ENCODE peak calls at places on chromosomes 13 and 19, in ten cellular contexts. A is aorta; K is ELR; V is effector CD4-positive, alpha-beta T cell; J is ovary; E is GM23248; Q is SJSA1; U is Caco-2; S is CD4-positive, alpha-beta memory T cell; N is cardiac septum. H is an unnamed sample.

GRCh38 chr19:407501-408440 is 1.2 kb downstream of the C2CD4C start:
- DNase-seq in A (peak), K (no peak), V (no peak), J (no peak), E (no peak), Q (peak), U (no peak), S (no peak), N (peak), H (no peak)

GRCh38 chr13:32211788-32212187 is 103.4 kb downstream of the ZAR1L start:
- DNase-seq in A (no peak), K (peak), V (no peak), J (no peak), E (peak), Q (no peak), U (no peak), S (no peak), N (no peak), H (no peak)

GRCh38 chr19:46271488-46272197 is 25.2 kb upstream of the HIF3A start:
- DNase-seq in A (no peak), K (peak), V (no peak), J (no peak), E (peak), Q (peak), U (no peak), S (no peak), N (peak), H (no peak)

GRCh38 chr19:2469102-2469914 is 6.6 kb upstream of the GADD45B start:
- DNase-seq in A (peak), K (peak), V (no peak), J (no peak), E (peak), Q (peak), U (no peak), S (no peak), N (no peak), H (no peak)

GRCh38 chr13:110045202-110045601 is 258.8 kb upstream of the IRS2 start:
- DNase-seq in A (no peak), K (no peak), V (no peak), J (no peak), E (no peak), Q (no peak), U (no peak), S (no peak), N (no peak), H (no peak)

GRCh38 chr19:32357720-32358119 is 12.3 kb downstream of the ZNF507 start:
- DNase-seq in A (no peak), K (peak), V (no peak), J (no peak), E (peak), Q (no peak), U (no peak), S (no peak), N (no peak), H (no peak)

GRCh38 chr13:96822900-96823299 is 171.4 kb downstream of the OXGR1 start:
- DNase-seq in A (no peak), K (peak), V (no peak), J (no peak), E (peak), Q (no peak), U (peak), S (no peak), N (no peak), H (peak)

GRCh38 chr13:26914624-26915023 is 154.0 kb upstream of the GPR12 start:
- DNase-seq in A (no peak), K (no peak), V (no peak), J (no peak), E (no peak), Q (no peak), U (no peak), S (no peak), N (no peak), H (no peak)

GRCh38 chr13:93450761-93451160 is 224.2 kb downstream of the GPC6 start:
- DNase-seq in A (no peak), K (no peak), V (no peak), J (no peak), E (no peak), Q (no peak), U (no peak), S (no peak), N (no peak), H (no peak)

GRCh38 chr13:98875146-98875729 is 102.6 kb downstream of the DOCK9 start:
- DNase-seq in A (no peak), K (no peak), V (no peak), J (no peak), E (no peak), Q (no peak), U (no peak), S (no peak), N (no peak), H (peak)